ENCODE peak calls at places on chromosomes 1 and 21, in eight cellular contexts. One of them, this sample, is unnamed.

GRCh38 chr1:228206582-228207351 is 1.1 kb upstream of the OBSCN start:
- DNase-seq in left lung: no peak
- DNase-seq in GM12865: no peak
- DNase-seq in HFF-Myc: no peak
- DNase-seq in IMR-90: no peak
- DNase-seq in RWPE1: no peak
- DNase-seq in psoas muscle: no peak
- DNase-seq in breast epithelium: no peak
- DNase-seq in this sample: no peak

GRCh38 chr1:155569988-155570592 is 7.5 kb upstream of the ASH1L start:
- DNase-seq in left lung: no peak
- DNase-seq in GM12865: no peak
- DNase-seq in RWPE1: no peak
- DNase-seq in psoas muscle: no peak
- DNase-seq in HFF-Myc: no peak
- DNase-seq in breast epithelium: no peak
- DNase-seq in IMR-90: peak
- DNase-seq in this sample: no peak

GRCh38 chr1:67130673-67131072 is 4.1 kb downstream of the C1orf141 start:
- DNase-seq in psoas muscle: no peak
- DNase-seq in left lung: no peak
- DNase-seq in IMR-90: no peak
- DNase-seq in RWPE1: no peak
- DNase-seq in HFF-Myc: no peak
- DNase-seq in GM12865: no peak
- DNase-seq in breast epithelium: no peak
- DNase-seq in this sample: no peak

GRCh38 chr1:228997721-228998144 is 262.5 kb downstream of the RHOU start:
- DNase-seq in GM12865: no peak
- DNase-seq in left lung: no peak
- DNase-seq in psoas muscle: no peak
- DNase-seq in breast epithelium: no peak
- DNase-seq in IMR-90: no peak
- DNase-seq in RWPE1: no peak
- DNase-seq in HFF-Myc: no peak
- DNase-seq in this sample: no peak

GRCh38 chr21:29174607-29175013 is 44.2 kb downstream of the MAP3K7CL start:
- DNase-seq in RWPE1: no peak
- DNase-seq in HFF-Myc: no peak
- DNase-seq in breast epithelium: no peak
- DNase-seq in GM12865: no peak
- DNase-seq in psoas muscle: no peak
- DNase-seq in left lung: no peak
- DNase-seq in IMR-90: peak
- DNase-seq in this sample: no peak

GRCh38 chr1:91712393-91712792 is 173.6 kb downstream of the TGFBR3 start:
- DNase-seq in psoas muscle: no peak
- DNase-seq in IMR-90: no peak
- DNase-seq in RWPE1: no peak
- DNase-seq in breast epithelium: no peak
- DNase-seq in GM12865: peak
- DNase-seq in HFF-Myc: no peak
- DNase-seq in left lung: no peak
- DNase-seq in this sample: no peak

GRCh38 chr1:15068997-15069396 is 84.5 kb upstream of the TMEM51 start:
- DNase-seq in HFF-Myc: no peak
- DNase-seq in IMR-90: no peak
- DNase-seq in psoas muscle: no peak
- DNase-seq in GM12865: no peak
- DNase-seq in RWPE1: no peak
- DNase-seq in breast epithelium: no peak
- DNase-seq in left lung: no peak
- DNase-seq in this sample: no peak

GRCh38 chr1:16175610-16176553 is 20.0 kb upstream of the EPHA2 start:
- DNase-seq in HFF-Myc: peak
- DNase-seq in RWPE1: no peak
- DNase-seq in left lung: peak
- DNase-seq in psoas muscle: peak
- DNase-seq in GM12865: no peak
- DNase-seq in IMR-90: peak
- DNase-seq in breast epithelium: peak
- DNase-seq in this sample: peak

GRCh38 chr1:209584186-209584776 is 767 bp downstream of the CAMK1G start:
- DNase-seq in GM12865: no peak
- DNase-seq in breast epithelium: no peak
- DNase-seq in HFF-Myc: no peak
- DNase-seq in RWPE1: no peak
- DNase-seq in psoas muscle: no peak
- DNase-seq in IMR-90: no peak
- DNase-seq in left lung: no peak
- DNase-seq in this sample: no peak

GRCh38 chr1:7046314-7046713 is 261.1 kb downstream of the CAMTA1 start:
- DNase-seq in GM12865: no peak
- DNase-seq in left lung: peak
- DNase-seq in IMR-90: peak
- DNase-seq in psoas muscle: no peak
- DNase-seq in HFF-Myc: peak
- DNase-seq in breast epithelium: no peak
- DNase-seq in RWPE1: peak
- DNase-seq in this sample: no peak

GRCh38 chr1:177981186-177981585 is 11.3 kb upstream of the SEC16B start:
- DNase-seq in breast epithelium: no peak
- DNase-seq in IMR-90: no peak
- DNase-seq in HFF-Myc: no peak
- DNase-seq in GM12865: no peak
- DNase-seq in psoas muscle: no peak
- DNase-seq in RWPE1: no peak
- DNase-seq in left lung: no peak
- DNase-seq in this sample: no peak

GRCh38 chr1:53807916-53808315 is 30.2 kb downstream of the NDC1 start:
- DNase-seq in psoas muscle: no peak
- DNase-seq in IMR-90: peak
- DNase-seq in breast epithelium: no peak
- DNase-seq in RWPE1: no peak
- DNase-seq in GM12865: no peak
- DNase-seq in HFF-Myc: peak
- DNase-seq in left lung: no peak
- DNase-seq in this sample: no peak

GRCh38 chr1:168623003-168623828 is 46.8 kb downstream of the XCL1 start:
- DNase-seq in breast epithelium: no peak
- DNase-seq in left lung: no peak
- DNase-seq in RWPE1: peak
- DNase-seq in psoas muscle: peak
- DNase-seq in HFF-Myc: peak
- DNase-seq in GM12865: no peak
- DNase-seq in IMR-90: peak
- DNase-seq in this sample: no peak

GRCh38 chr1:23273450-23274133 is 56.3 kb upstream of the HTR1D start:
- DNase-seq in HFF-Myc: peak
- DNase-seq in psoas muscle: no peak
- DNase-seq in breast epithelium: no peak
- DNase-seq in IMR-90: peak
- DNase-seq in RWPE1: peak
- DNase-seq in left lung: no peak
- DNase-seq in GM12865: no peak
- DNase-seq in this sample: no peak

GRCh38 chr1:236301958-236302335 is 20.2 kb upstream of the ERO1B start:
- DNase-seq in IMR-90: no peak
- DNase-seq in GM12865: no peak
- DNase-seq in left lung: no peak
- DNase-seq in breast epithelium: no peak
- DNase-seq in HFF-Myc: no peak
- DNase-seq in RWPE1: no peak
- DNase-seq in psoas muscle: no peak
- DNase-seq in this sample: no peak

GRCh38 chr1:33170351-33171274 is 11.2 kb downstream of the TRIM62 start:
- DNase-seq in psoas muscle: peak
- DNase-seq in RWPE1: no peak
- DNase-seq in left lung: no peak
- DNase-seq in IMR-90: no peak
- DNase-seq in GM12865: no peak
- DNase-seq in breast epithelium: no peak
- DNase-seq in HFF-Myc: no peak
- DNase-seq in this sample: no peak

GRCh38 chr1:189220750-189221149 is 1256.9 kb downstream of the BRINP3 start:
- DNase-seq in RWPE1: peak
- DNase-seq in breast epithelium: no peak
- DNase-seq in IMR-90: no peak
- DNase-seq in GM12865: no peak
- DNase-seq in left lung: no peak
- DNase-seq in HFF-Myc: no peak
- DNase-seq in psoas muscle: no peak
- DNase-seq in this sample: no peak
- TF ChIP-seq CTCF in RWPE1: peak
- TF ChIP-seq CTCF in breast epithelium: no peak
- TF ChIP-seq CTCF in IMR-90: peak
- TF ChIP-seq CTCF in GM12865: peak
- TF ChIP-seq CTCF in left lung: no peak
- TF ChIP-seq CTCF in HFF-Myc: no peak
- TF ChIP-seq CTCF in psoas muscle: no peak
- TF ChIP-seq CTCF in this sample: no peak

GRCh38 chr21:39208624-39209333 is 25.5 kb upstream of the PSMG1 start:
- DNase-seq in GM12865: no peak
- DNase-seq in IMR-90: peak
- DNase-seq in RWPE1: no peak
- DNase-seq in HFF-Myc: no peak
- DNase-seq in left lung: no peak
- DNase-seq in psoas muscle: no peak
- DNase-seq in breast epithelium: no peak
- DNase-seq in this sample: no peak

GRCh38 chr21:39209334-39209688 is 26.1 kb upstream of the PSMG1 start:
- DNase-seq in psoas muscle: no peak
- DNase-seq in RWPE1: no peak
- DNase-seq in IMR-90: no peak
- DNase-seq in breast epithelium: no peak
- DNase-seq in GM12865: no peak
- DNase-seq in left lung: no peak
- DNase-seq in HFF-Myc: no peak
- DNase-seq in this sample: no peak

DNA sequence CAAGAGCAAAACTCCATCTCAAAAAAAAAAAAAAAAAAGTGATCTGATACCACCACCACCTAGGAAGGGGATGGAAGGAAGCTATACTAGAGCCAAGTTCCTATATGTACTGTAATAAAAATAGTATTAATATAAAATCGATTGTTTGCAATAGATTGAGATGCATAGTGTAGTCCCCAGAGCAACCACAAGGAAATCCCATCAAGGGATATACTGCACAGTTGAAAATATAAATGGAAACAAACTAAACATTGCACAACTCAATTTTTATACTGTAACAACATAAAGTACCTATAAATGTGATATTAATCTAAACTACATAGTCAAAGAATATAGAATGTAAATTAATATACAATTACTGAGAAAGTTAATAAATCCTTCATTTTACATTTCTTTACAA is 20.9 kb upstream of the PSMG1 start:
- DNase-seq in left lung: no peak
- DNase-seq in IMR-90: no peak
- DNase-seq in breast epithelium: no peak
- DNase-seq in GM12865: no peak
- DNase-seq in psoas muscle: no peak
- DNase-seq in RWPE1: no peak
- DNase-seq in HFF-Myc: no peak
- DNase-seq in this sample: no peak
- TF ChIP-seq CTCF in left lung: peak
- TF ChIP-seq CTCF in IMR-90: peak
- TF ChIP-seq CTCF in breast epithelium: no peak
- TF ChIP-seq CTCF in GM12865: peak
- TF ChIP-seq CTCF in psoas muscle: peak
- TF ChIP-seq CTCF in RWPE1: no peak
- TF ChIP-seq CTCF in HFF-Myc: no peak
- TF ChIP-seq CTCF in this sample: no peak

GRCh38 chr1:59879556-59879955 is 47.0 kb downstream of the CYP2J2 start:
- DNase-seq in GM12865: peak
- DNase-seq in HFF-Myc: peak
- DNase-seq in IMR-90: peak
- DNase-seq in left lung: peak
- DNase-seq in breast epithelium: peak
- DNase-seq in psoas muscle: peak
- DNase-seq in RWPE1: peak
- DNase-seq in this sample: peak

GRCh38 chr1:59880001-59880400 is 46.6 kb downstream of the CYP2J2 start:
- DNase-seq in psoas muscle: no peak
- DNase-seq in breast epithelium: no peak
- DNase-seq in IMR-90: no peak
- DNase-seq in GM12865: no peak
- DNase-seq in left lung: no peak
- DNase-seq in RWPE1: no peak
- DNase-seq in HFF-Myc: no peak
- DNase-seq in this sample: no peak

GRCh38 chr1:59878370-59878769 is 48.2 kb downstream of the CYP2J2 start:
- DNase-seq in GM12865: no peak
- DNase-seq in psoas muscle: no peak
- DNase-seq in RWPE1: no peak
- DNase-seq in breast epithelium: no peak
- DNase-seq in left lung: no peak
- DNase-seq in IMR-90: no peak
- DNase-seq in HFF-Myc: no peak
- DNase-seq in this sample: no peak

GRCh38 chr1:59877108-59877682 is 49.4 kb downstream of the CYP2J2 start:
- DNase-seq in breast epithelium: no peak
- DNase-seq in left lung: no peak
- DNase-seq in HFF-Myc: no peak
- DNase-seq in GM12865: no peak
- DNase-seq in psoas muscle: no peak
- DNase-seq in RWPE1: no peak
- DNase-seq in IMR-90: no peak
- DNase-seq in this sample: no peak

GRCh38 chr1:59880735-59881134 is 45.8 kb downstream of the CYP2J2 start:
- DNase-seq in HFF-Myc: no peak
- DNase-seq in left lung: no peak
- DNase-seq in psoas muscle: peak
- DNase-seq in GM12865: no peak
- DNase-seq in RWPE1: no peak
- DNase-seq in IMR-90: no peak
- DNase-seq in breast epithelium: no peak
- DNase-seq in this sample: peak
- TF ChIP-seq CTCF in HFF-Myc: no peak
- TF ChIP-seq CTCF in left lung: no peak
- TF ChIP-seq CTCF in psoas muscle: no peak
- TF ChIP-seq CTCF in GM12865: no peak
- TF ChIP-seq CTCF in RWPE1: no peak
- TF ChIP-seq CTCF in IMR-90: no peak
- TF ChIP-seq CTCF in breast epithelium: no peak
- TF ChIP-seq CTCF in this sample: no peak

DNA sequence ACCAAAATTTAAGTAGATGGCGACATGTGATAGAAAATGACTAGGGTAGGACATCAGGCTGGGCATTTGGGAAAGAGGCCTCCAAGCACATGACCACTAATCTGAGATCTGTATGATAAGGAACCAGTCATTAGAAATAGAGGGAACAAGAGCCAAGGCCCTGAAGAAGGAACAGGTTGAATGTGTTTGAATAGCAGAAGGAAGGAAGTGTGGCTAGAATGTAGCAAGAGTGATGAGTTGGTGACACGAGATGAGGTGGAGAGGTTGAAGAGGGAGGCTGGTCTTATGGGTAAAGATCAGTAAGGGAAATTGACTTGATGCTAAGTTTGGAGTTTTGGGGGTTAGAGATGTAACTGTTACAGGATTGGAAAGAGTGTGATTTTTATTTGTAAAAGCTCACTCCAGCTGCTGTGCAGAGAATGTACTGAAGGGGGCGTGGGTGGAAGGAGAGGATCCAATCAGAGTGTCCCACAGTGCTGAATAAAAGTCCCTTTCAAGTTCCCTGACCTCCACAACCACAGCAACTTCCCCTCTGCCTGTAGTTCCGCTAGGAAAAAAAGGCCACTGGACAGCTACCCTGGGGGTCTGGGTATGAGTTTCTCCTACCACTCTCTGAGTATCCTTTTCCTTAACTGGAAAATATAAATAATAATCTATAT is 295.0 kb downstream of the OMA1 start:
- DNase-seq in RWPE1: no peak
- DNase-seq in IMR-90: no peak
- DNase-seq in left lung: no peak
- DNase-seq in GM12865: peak
- DNase-seq in HFF-Myc: no peak
- DNase-seq in breast epithelium: no peak
- DNase-seq in psoas muscle: no peak
- DNase-seq in this sample: no peak
- TF ChIP-seq CTCF in RWPE1: no peak
- TF ChIP-seq CTCF in IMR-90: peak
- TF ChIP-seq CTCF in left lung: no peak
- TF ChIP-seq CTCF in GM12865: peak
- TF ChIP-seq CTCF in HFF-Myc: peak
- TF ChIP-seq CTCF in breast epithelium: no peak
- TF ChIP-seq CTCF in psoas muscle: no peak
- TF ChIP-seq CTCF in this sample: peak